ENCODE peak calls at places on chromosomes 6 and 20, in six cellular contexts. One of them, this sample, is unnamed.

GRCh38 chr6:154797857-154798256 is 64.6 kb downstream of the SCAF8 start:
- DNase-seq in stomach: no peak
- DNase-seq in GM23248: no peak
- DNase-seq in naive thymus-derived CD4-positive, alpha-beta T cell: no peak
- DNase-seq in choroid plexus epithelial cell: no peak
- DNase-seq in cardiac muscle cell: no peak
- DNase-seq in this sample: no peak

GRCh38 chr6:37396571-37397185 is 36.3 kb upstream of the CMTR1 start:
- DNase-seq in stomach: no peak
- DNase-seq in GM23248: peak
- DNase-seq in naive thymus-derived CD4-positive, alpha-beta T cell: no peak
- DNase-seq in choroid plexus epithelial cell: peak
- DNase-seq in cardiac muscle cell: peak
- DNase-seq in this sample: no peak

GRCh38 chr20:45552456-45552855 is 5.3 kb upstream of the EPPIN start:
- DNase-seq in stomach: no peak
- DNase-seq in GM23248: no peak
- DNase-seq in naive thymus-derived CD4-positive, alpha-beta T cell: no peak
- DNase-seq in choroid plexus epithelial cell: no peak
- DNase-seq in cardiac muscle cell: no peak
- DNase-seq in this sample: no peak

GRCh38 chr20:25050501-25051350 is 7.2 kb downstream of the ACSS1 start:
- DNase-seq in stomach: peak
- DNase-seq in GM23248: no peak
- DNase-seq in naive thymus-derived CD4-positive, alpha-beta T cell: no peak
- DNase-seq in choroid plexus epithelial cell: no peak
- DNase-seq in cardiac muscle cell: no peak
- DNase-seq in this sample: no peak

GRCh38 chr6:122400121-122400450 is 634 bp downstream of the HSF2 start:
- DNase-seq in stomach: no peak
- DNase-seq in GM23248: peak
- DNase-seq in naive thymus-derived CD4-positive, alpha-beta T cell: no peak
- DNase-seq in choroid plexus epithelial cell: no peak
- DNase-seq in cardiac muscle cell: no peak
- DNase-seq in this sample: no peak

GRCh38 chr6:155549028-155549798 is 93.6 kb upstream of the NOX3 start:
- DNase-seq in stomach: no peak
- DNase-seq in GM23248: no peak
- DNase-seq in naive thymus-derived CD4-positive, alpha-beta T cell: no peak
- DNase-seq in choroid plexus epithelial cell: no peak
- DNase-seq in cardiac muscle cell: no peak
- DNase-seq in this sample: no peak

GRCh38 chr6:38169221-38169674 is 349.7 kb downstream of the ZFAND3 start:
- DNase-seq in stomach: no peak
- DNase-seq in GM23248: no peak
- DNase-seq in naive thymus-derived CD4-positive, alpha-beta T cell: no peak
- DNase-seq in choroid plexus epithelial cell: no peak
- DNase-seq in cardiac muscle cell: no peak
- DNase-seq in this sample: no peak

GRCh38 chr6:162442675-162443074 is 284.9 kb downstream of the PRKN start:
- DNase-seq in stomach: no peak
- DNase-seq in GM23248: no peak
- DNase-seq in naive thymus-derived CD4-positive, alpha-beta T cell: no peak
- DNase-seq in choroid plexus epithelial cell: no peak
- DNase-seq in cardiac muscle cell: peak
- DNase-seq in this sample: no peak

GRCh38 chr6:112620832-112621569 is 273.9 kb downstream of the RFPL4B start:
- DNase-seq in stomach: no peak
- DNase-seq in GM23248: no peak
- DNase-seq in naive thymus-derived CD4-positive, alpha-beta T cell: no peak
- DNase-seq in choroid plexus epithelial cell: peak
- DNase-seq in cardiac muscle cell: peak
- DNase-seq in this sample: no peak

GRCh38 chr6:6315660-6316059 is 4.8 kb downstream of the F13A1 start:
- DNase-seq in stomach: peak
- DNase-seq in GM23248: peak
- DNase-seq in naive thymus-derived CD4-positive, alpha-beta T cell: no peak
- DNase-seq in choroid plexus epithelial cell: peak
- DNase-seq in cardiac muscle cell: peak
- DNase-seq in this sample: no peak

GRCh38 chr6:42818878-42819277 is 37.0 kb downstream of the BICRAL start:
- DNase-seq in stomach: no peak
- DNase-seq in GM23248: no peak
- DNase-seq in naive thymus-derived CD4-positive, alpha-beta T cell: no peak
- DNase-seq in choroid plexus epithelial cell: no peak
- DNase-seq in cardiac muscle cell: no peak
- DNase-seq in this sample: no peak

GRCh38 chr6:15948930-15949900 is 179.7 kb upstream of the MYLIP start:
- DNase-seq in stomach: peak
- DNase-seq in GM23248: no peak
- DNase-seq in naive thymus-derived CD4-positive, alpha-beta T cell: no peak
- DNase-seq in choroid plexus epithelial cell: peak
- DNase-seq in cardiac muscle cell: peak
- DNase-seq in this sample: no peak

GRCh38 chr20:63129991-63130653 is 85.8 kb downstream of the YTHDF1 start:
- DNase-seq in stomach: no peak
- DNase-seq in GM23248: no peak
- DNase-seq in naive thymus-derived CD4-positive, alpha-beta T cell: no peak
- DNase-seq in choroid plexus epithelial cell: no peak
- DNase-seq in cardiac muscle cell: peak
- DNase-seq in this sample: no peak

GRCh38 chr6:35920793-35921732 is at the start of gene SRPK1:
- DNase-seq in stomach: peak
- DNase-seq in GM23248: peak
- DNase-seq in naive thymus-derived CD4-positive, alpha-beta T cell: peak
- DNase-seq in choroid plexus epithelial cell: peak
- DNase-seq in cardiac muscle cell: peak
- DNase-seq in this sample: peak

GRCh38 chr20:40961686-40962640 is 66.7 kb upstream of the TOP1 start:
- DNase-seq in stomach: peak
- DNase-seq in GM23248: peak
- DNase-seq in naive thymus-derived CD4-positive, alpha-beta T cell: no peak
- DNase-seq in choroid plexus epithelial cell: no peak
- DNase-seq in cardiac muscle cell: peak
- DNase-seq in this sample: no peak

GRCh38 chr20:39070484-39071231 is 108.5 kb downstream of the DHX35 start:
- DNase-seq in stomach: no peak
- DNase-seq in GM23248: peak
- DNase-seq in naive thymus-derived CD4-positive, alpha-beta T cell: no peak
- DNase-seq in choroid plexus epithelial cell: peak
- DNase-seq in cardiac muscle cell: peak
- DNase-seq in this sample: no peak

GRCh38 chr6:119078449-119079287 is at the start of gene FAM184A:
- DNase-seq in stomach: peak
- DNase-seq in GM23248: peak
- DNase-seq in naive thymus-derived CD4-positive, alpha-beta T cell: peak
- DNase-seq in choroid plexus epithelial cell: peak
- DNase-seq in cardiac muscle cell: peak
- DNase-seq in this sample: no peak

GRCh38 chr6:11214911-11215310 is 17.6 kb downstream of the NEDD9 start:
- DNase-seq in stomach: no peak
- DNase-seq in GM23248: no peak
- DNase-seq in naive thymus-derived CD4-positive, alpha-beta T cell: no peak
- DNase-seq in choroid plexus epithelial cell: no peak
- DNase-seq in cardiac muscle cell: no peak
- DNase-seq in this sample: no peak

GRCh38 chr20:63172726-63173125 is 43.2 kb downstream of the YTHDF1 start:
- DNase-seq in stomach: no peak
- DNase-seq in GM23248: no peak
- DNase-seq in naive thymus-derived CD4-positive, alpha-beta T cell: no peak
- DNase-seq in choroid plexus epithelial cell: no peak
- DNase-seq in cardiac muscle cell: no peak
- DNase-seq in this sample: no peak

GRCh38 chr6:121608270-121608669 is 172.8 kb downstream of the GJA1 start:
- DNase-seq in stomach: no peak
- DNase-seq in GM23248: peak
- DNase-seq in naive thymus-derived CD4-positive, alpha-beta T cell: no peak
- DNase-seq in choroid plexus epithelial cell: peak
- DNase-seq in cardiac muscle cell: no peak
- DNase-seq in this sample: no peak

GRCh38 chr6:121816361-121816760 is 380.9 kb downstream of the GJA1 start:
- DNase-seq in stomach: no peak
- DNase-seq in GM23248: peak
- DNase-seq in naive thymus-derived CD4-positive, alpha-beta T cell: no peak
- DNase-seq in choroid plexus epithelial cell: peak
- DNase-seq in cardiac muscle cell: peak
- DNase-seq in this sample: no peak

GRCh38 chr20:60473240-60473639 is 515.0 kb downstream of the CDH26 start:
- DNase-seq in stomach: no peak
- DNase-seq in GM23248: no peak
- DNase-seq in naive thymus-derived CD4-positive, alpha-beta T cell: no peak
- DNase-seq in choroid plexus epithelial cell: no peak
- DNase-seq in cardiac muscle cell: no peak
- DNase-seq in this sample: no peak

GRCh38 chr6:155054851-155055250 is 59.7 kb downstream of the TIAM2 start:
- DNase-seq in stomach: no peak
- DNase-seq in GM23248: peak
- DNase-seq in naive thymus-derived CD4-positive, alpha-beta T cell: no peak
- DNase-seq in choroid plexus epithelial cell: no peak
- DNase-seq in cardiac muscle cell: no peak
- DNase-seq in this sample: no peak

GRCh38 chr20:17878912-17879602 is 89.5 kb downstream of the SNX5 start:
- DNase-seq in stomach: no peak
- DNase-seq in GM23248: no peak
- DNase-seq in naive thymus-derived CD4-positive, alpha-beta T cell: no peak
- DNase-seq in choroid plexus epithelial cell: no peak
- DNase-seq in cardiac muscle cell: no peak
- DNase-seq in this sample: no peak

GRCh38 chr6:140050232-140050995 is 676.0 kb upstream of the CITED2 start:
- DNase-seq in stomach: no peak
- DNase-seq in GM23248: peak
- DNase-seq in naive thymus-derived CD4-positive, alpha-beta T cell: no peak
- DNase-seq in choroid plexus epithelial cell: no peak
- DNase-seq in cardiac muscle cell: peak
- DNase-seq in this sample: no peak

GRCh38 chr6:23173231-23173630 is 603.9 kb downstream of the HDGFL1 start:
- DNase-seq in stomach: no peak
- DNase-seq in GM23248: peak
- DNase-seq in naive thymus-derived CD4-positive, alpha-beta T cell: no peak
- DNase-seq in choroid plexus epithelial cell: peak
- DNase-seq in cardiac muscle cell: peak
- DNase-seq in this sample: no peak

GRCh38 chr6:12371641-12372146 is 81.5 kb downstream of the EDN1 start:
- DNase-seq in stomach: no peak
- DNase-seq in GM23248: peak
- DNase-seq in naive thymus-derived CD4-positive, alpha-beta T cell: no peak
- DNase-seq in choroid plexus epithelial cell: peak
- DNase-seq in cardiac muscle cell: no peak
- DNase-seq in this sample: no peak

GRCh38 chr6:167559675-167560479 is 235.0 kb downstream of the TTLL2 start:
- DNase-seq in stomach: peak
- DNase-seq in GM23248: no peak
- DNase-seq in naive thymus-derived CD4-positive, alpha-beta T cell: no peak
- DNase-seq in choroid plexus epithelial cell: no peak
- DNase-seq in cardiac muscle cell: no peak
- DNase-seq in this sample: no peak

GRCh38 chr6:147808631-147809030 is 300.1 kb downstream of the SAMD5 start:
- DNase-seq in stomach: no peak
- DNase-seq in GM23248: no peak
- DNase-seq in naive thymus-derived CD4-positive, alpha-beta T cell: no peak
- DNase-seq in choroid plexus epithelial cell: peak
- DNase-seq in cardiac muscle cell: no peak
- DNase-seq in this sample: no peak

GRCh38 chr20:53890434-53891305 is 179.7 kb downstream of the BCAS1 start:
- DNase-seq in stomach: no peak
- DNase-seq in GM23248: no peak
- DNase-seq in naive thymus-derived CD4-positive, alpha-beta T cell: no peak
- DNase-seq in choroid plexus epithelial cell: no peak
- DNase-seq in cardiac muscle cell: no peak
- DNase-seq in this sample: no peak

GRCh38 chr6:148700047-148700712 is 46.6 kb upstream of the UST start:
- DNase-seq in stomach: no peak
- DNase-seq in GM23248: peak
- DNase-seq in naive thymus-derived CD4-positive, alpha-beta T cell: no peak
- DNase-seq in choroid plexus epithelial cell: no peak
- DNase-seq in cardiac muscle cell: peak
- DNase-seq in this sample: no peak

GRCh38 chr20:64254571-64255360 is 782 bp upstream of the PCMTD2 start:
- DNase-seq in stomach: no peak
- DNase-seq in GM23248: no peak
- DNase-seq in naive thymus-derived CD4-positive, alpha-beta T cell: no peak
- DNase-seq in choroid plexus epithelial cell: no peak
- DNase-seq in cardiac muscle cell: no peak
- DNase-seq in this sample: no peak
- H3K4me3 ChIP-seq in stomach: peak
- H3K4me3 ChIP-seq in GM23248: peak
- H3K4me3 ChIP-seq in naive thymus-derived CD4-positive, alpha-beta T cell: peak
- H3K4me3 ChIP-seq in choroid plexus epithelial cell: peak
- H3K4me3 ChIP-seq in cardiac muscle cell: peak
- H3K4me3 ChIP-seq in this sample: peak

GRCh38 chr20:37905969-37906613 is 3.2 kb downstream of the VSTM2L start:
- DNase-seq in stomach: no peak
- DNase-seq in GM23248: no peak
- DNase-seq in naive thymus-derived CD4-positive, alpha-beta T cell: no peak
- DNase-seq in choroid plexus epithelial cell: no peak
- DNase-seq in cardiac muscle cell: no peak
- DNase-seq in this sample: no peak
- H3K4me3 ChIP-seq in stomach: no peak
- H3K4me3 ChIP-seq in GM23248: no peak
- H3K4me3 ChIP-seq in naive thymus-derived CD4-positive, alpha-beta T cell: no peak
- H3K4me3 ChIP-seq in choroid plexus epithelial cell: no peak
- H3K4me3 ChIP-seq in cardiac muscle cell: no peak
- H3K4me3 ChIP-seq in this sample: no peak

GRCh38 chr6:17853533-17853932 is 133.9 kb downstream of the KIF13A start:
- DNase-seq in stomach: no peak
- DNase-seq in GM23248: no peak
- DNase-seq in naive thymus-derived CD4-positive, alpha-beta T cell: no peak
- DNase-seq in choroid plexus epithelial cell: no peak
- DNase-seq in cardiac muscle cell: no peak
- DNase-seq in this sample: no peak

GRCh38 chr6:17850281-17850680 is 137.2 kb downstream of the KIF13A start:
- DNase-seq in stomach: no peak
- DNase-seq in GM23248: no peak
- DNase-seq in naive thymus-derived CD4-positive, alpha-beta T cell: no peak
- DNase-seq in choroid plexus epithelial cell: no peak
- DNase-seq in cardiac muscle cell: no peak
- DNase-seq in this sample: no peak

GRCh38 chr6:17847203-17847602 is 140.2 kb downstream of the KIF13A start:
- DNase-seq in stomach: no peak
- DNase-seq in GM23248: no peak
- DNase-seq in naive thymus-derived CD4-positive, alpha-beta T cell: no peak
- DNase-seq in choroid plexus epithelial cell: no peak
- DNase-seq in cardiac muscle cell: no peak
- DNase-seq in this sample: no peak

GRCh38 chr6:17851720-17852161 is 135.7 kb downstream of the KIF13A start:
- DNase-seq in stomach: no peak
- DNase-seq in GM23248: peak
- DNase-seq in naive thymus-derived CD4-positive, alpha-beta T cell: no peak
- DNase-seq in choroid plexus epithelial cell: peak
- DNase-seq in cardiac muscle cell: peak
- DNase-seq in this sample: no peak

GRCh38 chr6:17851001-17851719 is 136.3 kb downstream of the KIF13A start:
- DNase-seq in stomach: no peak
- DNase-seq in GM23248: peak
- DNase-seq in naive thymus-derived CD4-positive, alpha-beta T cell: no peak
- DNase-seq in choroid plexus epithelial cell: no peak
- DNase-seq in cardiac muscle cell: peak
- DNase-seq in this sample: no peak
- H3K4me3 ChIP-seq in stomach: no peak
- H3K4me3 ChIP-seq in GM23248: peak
- H3K4me3 ChIP-seq in naive thymus-derived CD4-positive, alpha-beta T cell: no peak
- H3K4me3 ChIP-seq in choroid plexus epithelial cell: no peak
- H3K4me3 ChIP-seq in cardiac muscle cell: no peak
- H3K4me3 ChIP-seq in this sample: no peak

GRCh38 chr6:56400273-56400672 is 152.9 kb upstream of the COL21A1 start:
- DNase-seq in stomach: no peak
- DNase-seq in GM23248: no peak
- DNase-seq in naive thymus-derived CD4-positive, alpha-beta T cell: no peak
- DNase-seq in choroid plexus epithelial cell: no peak
- DNase-seq in cardiac muscle cell: no peak
- DNase-seq in this sample: no peak
- H3K4me3 ChIP-seq in stomach: no peak
- H3K4me3 ChIP-seq in GM23248: no peak
- H3K4me3 ChIP-seq in naive thymus-derived CD4-positive, alpha-beta T cell: no peak
- H3K4me3 ChIP-seq in choroid plexus epithelial cell: no peak
- H3K4me3 ChIP-seq in cardiac muscle cell: no peak
- H3K4me3 ChIP-seq in this sample: no peak